ENCODE peak calls at places on chromosomes 5 and 9, in ten cellular contexts. M is colonic mucosa, C is tibial nerve, J is upper lobe of right lung, W is GM12864, I is hepatocyte, U is heart left ventricle, R is lower leg skin, T is fibroblast of pulmonary artery, X is fibroblast of the aortic adventitia. Y is an unnamed sample.

GRCh38 chr9:2255128-2255527 is 240.0 kb downstream of the SMARCA2 start:
- DNase-seq in M (no peak), C (no peak), J (no peak), W (no peak), I (no peak), U (no peak), R (no peak), T (no peak), X (no peak), Y (no peak)

GRCh38 chr5:163585206-163585605 is 79.8 kb downstream of the MAT2B start:
- DNase-seq in M (no peak), C (no peak), J (no peak), W (no peak), I (no peak), U (no peak), R (no peak), T (no peak), X (peak; percentile 51), Y (no peak)

GRCh38 chr5:139896718-139897117 is 101.1 kb downstream of the PSD2 start:
- DNase-seq in M (no peak), C (no peak), J (peak; percentile 23), W (no peak), I (no peak), U (no peak), R (peak; percentile 53), T (no peak), X (no peak), Y (no peak)

GRCh38 chr9:115593587-115594091 is 475.7 kb upstream of the TNC start:
- DNase-seq in M (no peak), C (peak; percentile 49), J (no peak), W (peak; percentile 1), I (peak; percentile 55), U (no peak), R (no peak), T (peak; percentile 78), X (peak; percentile 83), Y (peak; percentile 43)

GRCh38 chr9:81653240-81653639 is 36.1 kb downstream of the TLE1 start:
- DNase-seq in M (no peak), C (no peak), J (no peak), W (no peak), I (no peak), U (no peak), R (no peak), T (peak; percentile 16), X (peak; percentile 27), Y (no peak)

GRCh38 chr9:109771796-109772525 is 8.0 kb upstream of the PALM2AKAP2 start:
- DNase-seq in M (no peak), C (no peak), J (no peak), W (no peak), I (peak; percentile 37), U (no peak), R (no peak), T (peak; percentile 38), X (peak; percentile 58), Y (no peak)

GRCh38 chr5:132608107-132608506 is 49.9 kb upstream of the IL13 start:
- DNase-seq in M (no peak), C (no peak), J (no peak), W (no peak), I (no peak), U (no peak), R (no peak), T (no peak), X (no peak), Y (no peak)

GRCh38 chr5:176647870-176648466 is 684 bp downstream of the TSPAN17 start:
- DNase-seq in M (peak; percentile 84), C (peak; percentile 26), J (peak; percentile 85), W (no peak), I (peak; percentile 71), U (peak; percentile 77), R (peak; percentile 91), T (peak; percentile 23), X (peak; percentile 16), Y (no peak)

GRCh38 chr9:69027355-69028097 is 8.0 kb upstream of the FXN start:
- DNase-seq in M (peak; percentile 50), C (peak; percentile 45), J (no peak), W (peak; percentile 26), I (peak; percentile 76), U (no peak), R (no peak), T (peak; percentile 67), X (peak; percentile 51), Y (peak; percentile 73)

GRCh38 chr5:178839319-178839704 is 20.4 kb upstream of the ZNF354B start:
- DNase-seq in M (peak; percentile 62), C (peak; percentile 38), J (peak; percentile 87), W (no peak), I (peak; percentile 82), U (no peak), R (no peak), T (peak; percentile 47), X (no peak), Y (no peak)

GRCh38 chr5:11527994-11528393 is 376.3 kb downstream of the CTNND2 start:
- DNase-seq in M (no peak), C (no peak), J (no peak), W (no peak), I (no peak), U (no peak), R (no peak), T (no peak), X (no peak), Y (no peak)

GRCh38 chr9:86321373-86321772 is 32.8 kb downstream of the TUT7 start:
- DNase-seq in M (no peak), C (no peak), J (no peak), W (no peak), I (peak; percentile 34), U (no peak), R (no peak), T (peak; percentile 87), X (peak; percentile 97), Y (no peak)

GRCh38 chr5:150487199-150488061 is 20.5 kb upstream of the NDST1 start:
- DNase-seq in M (peak; percentile 59), C (peak; percentile 53), J (no peak), W (no peak), I (peak; percentile 56), U (no peak), R (no peak), T (peak; percentile 44), X (peak; percentile 53), Y (peak; percentile 60)

GRCh38 chr5:110435207-110435606 is 291.3 kb downstream of the TMEM232 start:
- DNase-seq in M (no peak), C (no peak), J (no peak), W (no peak), I (no peak), U (no peak), R (no peak), T (no peak), X (no peak), Y (no peak)

DNA sequence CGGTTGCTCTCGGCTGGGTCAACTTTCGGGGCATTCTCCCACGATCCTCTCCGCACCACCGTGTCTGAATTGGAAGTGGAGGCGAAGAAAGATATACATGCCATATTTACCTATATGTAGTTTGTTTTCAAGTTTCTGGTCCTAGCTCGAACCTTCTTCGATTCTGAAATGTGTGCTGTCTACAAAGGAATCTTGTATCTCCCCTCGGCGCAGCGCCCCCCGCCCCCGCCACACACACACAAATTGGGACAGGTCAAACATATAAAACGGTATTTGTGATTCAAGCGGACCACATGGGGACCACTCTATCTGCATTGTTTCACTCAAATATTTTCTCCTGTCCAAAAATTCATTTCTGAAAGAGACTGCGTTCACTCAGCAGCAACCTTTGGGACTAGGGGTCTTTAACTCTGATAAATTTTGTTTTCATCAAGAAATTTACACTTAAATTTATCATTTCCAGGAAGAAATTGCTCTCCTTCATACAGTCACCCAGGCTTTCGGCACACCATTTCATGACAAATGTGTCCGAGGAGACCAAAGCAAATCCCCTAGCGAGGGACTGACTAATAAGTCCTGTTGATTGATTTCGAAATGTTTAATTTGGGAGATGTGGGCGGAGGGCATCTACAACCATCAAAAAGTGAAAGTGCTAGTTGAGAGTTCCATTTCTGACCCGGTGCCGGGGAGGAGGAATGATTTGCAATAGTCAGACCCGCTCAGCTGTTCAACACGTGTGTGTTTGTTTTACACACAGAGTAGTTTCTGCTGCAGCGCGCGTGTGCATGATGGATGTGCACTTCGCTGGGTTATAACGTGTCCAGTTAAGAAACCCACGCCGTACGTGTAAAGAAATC is 1.1 kb upstream of the NR4A3 start:
- DNase-seq in M (peak; percentile 72), C (peak; percentile 77), J (peak; percentile 71), W (peak; percentile 59), I (peak; percentile 73), U (no peak), R (peak; percentile 95), T (peak; percentile 83), X (peak; percentile 88), Y (peak; percentile 73)
- TF ChIP-seq CTCF in M (no peak), C (no peak), J (no peak), W (peak; percentile 3), I (no peak), U (no peak), R (no peak), T (no peak), X (no peak), Y (no peak)

DNA sequence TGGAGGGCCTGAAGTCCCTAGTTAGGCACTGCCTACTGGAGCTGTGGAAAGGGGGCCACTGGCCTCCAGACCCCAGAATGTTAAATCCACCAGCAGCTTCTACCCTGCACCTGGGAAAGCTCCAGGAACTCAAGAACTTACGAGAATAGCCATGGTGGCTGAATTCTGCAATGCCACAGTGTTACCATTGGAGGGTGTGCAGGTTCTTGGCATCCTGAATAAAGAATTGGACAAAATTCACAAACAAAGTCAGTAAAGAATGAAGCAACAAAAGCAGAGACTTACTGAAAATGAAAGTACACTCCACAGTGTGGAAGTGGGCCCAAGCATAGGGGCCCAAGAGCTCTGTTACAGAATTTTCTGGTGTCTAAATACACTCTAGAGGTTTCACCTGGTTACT is 107.0 kb downstream of the PRDM9 start:
- DNase-seq in M (no peak), C (no peak), J (no peak), W (no peak), I (no peak), U (no peak), R (no peak), T (peak; percentile 32), X (no peak), Y (no peak)
- TF ChIP-seq CTCF in M (no peak), C (no peak), J (no peak), W (no peak), I (no peak), U (no peak), R (no peak), T (peak; percentile 26), X (no peak), Y (no peak)

GRCh38 chr9:134565316-134565915 is 76.2 kb upstream of the COL5A1 start:
- DNase-seq in M (peak; percentile 4), C (no peak), J (peak; percentile 7), W (no peak), I (peak; percentile 1), U (no peak), R (no peak), T (no peak), X (no peak), Y (no peak)
- TF ChIP-seq CTCF in M (no peak), C (no peak), J (no peak), W (no peak), I (no peak), U (no peak), R (no peak), T (no peak), X (no peak), Y (no peak)

DNA sequence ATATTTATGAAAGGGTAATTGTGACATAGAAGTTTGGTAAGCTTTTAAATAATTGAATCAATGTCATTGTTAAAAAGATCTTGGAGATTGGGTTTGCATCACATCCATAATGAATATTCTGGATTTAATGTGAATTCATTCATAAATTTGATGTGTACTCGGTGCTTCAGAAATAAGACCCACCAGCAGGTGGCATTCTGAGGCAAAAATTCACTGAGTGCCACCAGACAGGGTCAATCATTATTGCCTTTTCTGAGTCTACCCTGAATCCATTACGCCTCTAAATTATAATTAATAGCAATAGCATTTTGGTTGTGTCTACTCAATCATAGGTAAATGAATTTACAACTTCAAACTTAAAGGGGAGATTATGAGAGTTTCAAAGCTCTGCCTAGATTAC is 1.0 kb downstream of the TRPC7 start:
- DNase-seq in M (no peak), C (no peak), J (no peak), W (no peak), I (no peak), U (no peak), R (no peak), T (peak; percentile 1), X (no peak), Y (no peak)
- TF ChIP-seq CTCF in M (no peak), C (no peak), J (no peak), W (peak; percentile 41), I (peak; percentile 38), U (no peak), R (no peak), T (peak; percentile 32), X (peak; percentile 30), Y (peak; percentile 30)

Y was measured in GM20000.